ENCODE peak calls at places on chromosomes 4 and X, in seven cellular contexts. X is dorsolateral prefrontal cortex; V is stimulated activated naive CD4-positive, alpha-beta T cell; W is BJ; N is NCI-H1092 treated with DMSO at 0.1 percent for 48 hours; M is hippocampal formation; Q is IMR-90. C is an unnamed sample.

GRCh38 chrX:116285506-116285905 is 115.0 kb downstream of the AGTR2 start:
- DNase-seq in M (no peak), W (no peak), N (no peak), V (no peak), X (no peak), Q (no peak), C (no peak)

GRCh38 chrX:16512401-16512776 is 137.6 kb upstream of the S100G start:
- DNase-seq in M (no peak), V (no peak), W (no peak), N (no peak), X (no peak), Q (no peak), C (no peak)

GRCh38 chrX:115017455-115017854 is at the start of gene IL13RA2:
- DNase-seq in X (no peak), Q (no peak), N (no peak), W (no peak), V (no peak), M (no peak), C (no peak)

GRCh38 chr4:34953145-34953799 is 1291.0 kb downstream of the ARAP2 start:
- DNase-seq in V (no peak), N (no peak), M (no peak), Q (no peak), X (no peak), W (no peak), C (no peak)

GRCh38 chr4:38317238-38317637 is 346.8 kb upstream of the KLF3 start:
- DNase-seq in M (no peak), N (no peak), V (no peak), X (no peak), W (no peak), Q (no peak), C (no peak)

GRCh38 chr4:14254252-14254651 is 626.7 kb upstream of the BOD1L1 start:
- DNase-seq in M (no peak), N (no peak), X (no peak), Q (peak; percentile 6), W (no peak), V (no peak), C (peak; percentile 55)

GRCh38 chr4:81607947-81608346 is 136.2 kb upstream of the RASGEF1B start:
- DNase-seq in W (no peak), N (no peak), M (no peak), Q (no peak), X (no peak), V (no peak), C (no peak)

GRCh38 chrX:30791296-30792278 is 97.5 kb downstream of the TAB3 start:
- DNase-seq in V (no peak), Q (no peak), X (no peak), M (no peak), N (no peak), W (no peak), C (no peak)